ENCODE peak calls at places on chromosomes 7 and 10, in eight cellular contexts. H is IMR-90, W is CD14-positive monocyte, C is prostate gland, Y is AG04449, U is HepG2, N is epithelial cell of esophagus, P is GM12865. V is an unnamed sample.

GRCh38 chr7:23009303-23009702 is 4.6 kb downstream of the HYCC1 start:
- DNase-seq in P (no peak), U (no peak), N (no peak), H (no peak), W (no peak), Y (no peak), C (no peak), V (no peak)

GRCh38 chr10:17788646-17789045 is 20.5 kb upstream of the MRC1 start:
- DNase-seq in W (no peak), P (no peak), C (no peak), N (no peak), Y (no peak), H (no peak), U (no peak), V (no peak)

GRCh38 chr7:77396894-77397547 is 19.1 kb downstream of the GSAP start:
- DNase-seq in N (no peak), W (no peak), C (no peak), P (no peak), H (no peak), Y (no peak), U (no peak), V (no peak)

GRCh38 chr10:5291501-5292195 is 73.1 kb upstream of the UCN3 start:
- DNase-seq in U (peak; percentile 38), P (peak; percentile 68), W (peak; percentile 95), Y (peak; percentile 40), H (peak; percentile 79), N (peak; percentile 96), C (no peak), V (peak; percentile 96)

GRCh38 chr7:116704650-116705049 is 32.7 kb downstream of the MET start:
- DNase-seq in N (no peak), W (no peak), C (no peak), P (no peak), Y (no peak), U (no peak), H (no peak), V (no peak)

GRCh38 chr10:100986952-100987684 is at the start of the genes MRPL43 and TWNK:
- DNase-seq in P (peak; percentile 84), C (peak; percentile 77), Y (no peak), H (peak; percentile 64), N (peak; percentile 84), W (peak; percentile 84), U (peak; percentile 72), V (peak; percentile 75)

GRCh38 chr10:8311526-8312070 is 257.1 kb downstream of the GATA3 start:
- DNase-seq in N (no peak), W (no peak), P (no peak), C (no peak), H (no peak), U (no peak), Y (no peak), V (no peak)

GRCh38 chr10:35236739-35237138 is 99.6 kb upstream of the CCNY start:
- DNase-seq in N (peak; percentile 16), U (peak; percentile 25), H (peak; percentile 37), C (no peak), Y (no peak), W (no peak), P (no peak), V (no peak)

GRCh38 chr10:11178606-11179221 is 161.0 kb downstream of the CELF2 start:
- DNase-seq in U (no peak), N (no peak), W (peak; percentile 81), H (peak; percentile 61), Y (peak; percentile 52), P (peak; percentile 96), C (no peak), V (no peak)

GRCh38 chr10:13512564-13512963 is 16.2 kb downstream of the BEND7 start:
- DNase-seq in H (no peak), N (no peak), P (no peak), C (no peak), U (no peak), Y (no peak), W (no peak), V (no peak)

GRCh38 chr10:30759423-30759822 is 129.9 kb upstream of the LYZL2 start:
- DNase-seq in W (no peak), C (no peak), P (no peak), N (no peak), U (no peak), H (peak; percentile 84), Y (no peak), V (no peak)

GRCh38 chr7:153188161-153188560 is 428.6 kb downstream of the ACTR3B start:
- DNase-seq in P (no peak), C (no peak), H (no peak), Y (no peak), W (no peak), N (no peak), U (no peak), V (no peak)

GRCh38 chr10:88131561-88132139 is 268.2 kb downstream of the PTEN start:
- DNase-seq in P (no peak), C (peak; percentile 96), Y (no peak), N (peak; percentile 89), W (no peak), U (no peak), H (no peak), V (peak; percentile 93)

GRCh38 chr10:78656397-78656796 is 412.4 kb upstream of the ZMIZ1 start:
- DNase-seq in Y (no peak), N (no peak), P (no peak), W (no peak), H (no peak), C (no peak), U (no peak), V (no peak)

GRCh38 chr10:127444155-127444554 is 105.0 kb upstream of the NPS start:
- DNase-seq in N (no peak), P (no peak), H (no peak), U (no peak), W (no peak), C (no peak), Y (no peak), V (no peak)

GRCh38 chr10:128574616-128575210 is 448.5 kb upstream of the MKI67 start:
- DNase-seq in P (no peak), Y (no peak), U (no peak), N (no peak), H (no peak), C (no peak), W (no peak), V (no peak)

GRCh38 chr10:14648042-14648765 is 126.5 kb downstream of the FAM107B start:
- DNase-seq in W (peak; percentile 76), H (peak; percentile 65), Y (peak; percentile 4), C (peak; percentile 25), P (peak; percentile 99), U (no peak), N (no peak), V (peak; percentile 82)

GRCh38 chr7:80940539-80941205 is 21.8 kb upstream of the SEMA3C start:
- DNase-seq in W (no peak), P (no peak), H (peak; percentile 11), U (no peak), N (peak; percentile 75), C (no peak), Y (no peak), V (peak; percentile 77)

DNA sequence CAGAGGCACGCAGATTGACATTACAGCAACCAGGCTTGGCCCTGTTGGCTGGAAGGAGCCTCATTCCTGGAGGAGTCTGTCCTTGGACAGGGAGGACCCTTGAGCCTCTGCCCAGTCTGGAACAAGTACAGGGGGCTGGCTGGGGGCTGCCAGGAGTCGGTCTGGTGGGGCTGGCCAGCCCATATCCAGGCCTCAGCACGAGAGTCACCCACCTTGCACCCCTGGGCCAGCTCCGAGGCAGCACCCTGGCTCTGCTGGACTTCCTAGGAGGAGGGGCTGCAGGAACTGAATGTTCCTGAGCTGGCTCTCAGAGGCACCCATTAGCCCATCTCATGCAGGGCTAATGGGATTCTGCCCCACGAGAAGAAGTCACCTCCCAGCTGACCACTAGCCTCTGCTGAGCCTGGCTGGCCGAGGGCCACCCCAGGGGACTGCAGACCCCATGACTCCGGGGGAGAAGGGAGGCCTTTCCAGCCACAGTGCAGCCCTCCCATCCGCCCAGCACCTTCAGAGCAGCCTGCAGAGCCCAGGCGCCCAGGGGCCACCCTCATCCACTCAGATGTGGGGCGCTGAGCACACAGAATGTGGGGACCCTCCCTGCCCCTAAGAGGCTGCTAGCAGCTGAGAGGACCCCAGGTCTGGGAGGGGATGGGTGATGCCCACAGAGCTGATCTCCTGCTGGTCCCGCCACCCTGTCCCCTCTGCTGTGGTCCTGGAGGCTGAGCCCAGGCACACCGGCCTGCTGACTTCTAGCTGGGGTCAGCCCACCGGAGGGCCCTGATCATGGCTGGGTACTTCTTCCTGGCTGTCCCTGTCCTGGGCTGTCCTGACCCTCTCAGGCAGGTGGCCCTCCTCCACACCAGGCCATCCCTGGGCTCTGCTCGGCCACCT is 14.8 kb upstream of the INPP5A start:
- DNase-seq in N (no peak), H (no peak), P (no peak), U (no peak), C (no peak), W (peak; percentile 43), Y (no peak), V (no peak)
- TF ChIP-seq CTCF in N (no peak), H (no peak), P (no peak), U (no peak), C (no peak), W (no peak), Y (no peak), V (no peak)

DNA sequence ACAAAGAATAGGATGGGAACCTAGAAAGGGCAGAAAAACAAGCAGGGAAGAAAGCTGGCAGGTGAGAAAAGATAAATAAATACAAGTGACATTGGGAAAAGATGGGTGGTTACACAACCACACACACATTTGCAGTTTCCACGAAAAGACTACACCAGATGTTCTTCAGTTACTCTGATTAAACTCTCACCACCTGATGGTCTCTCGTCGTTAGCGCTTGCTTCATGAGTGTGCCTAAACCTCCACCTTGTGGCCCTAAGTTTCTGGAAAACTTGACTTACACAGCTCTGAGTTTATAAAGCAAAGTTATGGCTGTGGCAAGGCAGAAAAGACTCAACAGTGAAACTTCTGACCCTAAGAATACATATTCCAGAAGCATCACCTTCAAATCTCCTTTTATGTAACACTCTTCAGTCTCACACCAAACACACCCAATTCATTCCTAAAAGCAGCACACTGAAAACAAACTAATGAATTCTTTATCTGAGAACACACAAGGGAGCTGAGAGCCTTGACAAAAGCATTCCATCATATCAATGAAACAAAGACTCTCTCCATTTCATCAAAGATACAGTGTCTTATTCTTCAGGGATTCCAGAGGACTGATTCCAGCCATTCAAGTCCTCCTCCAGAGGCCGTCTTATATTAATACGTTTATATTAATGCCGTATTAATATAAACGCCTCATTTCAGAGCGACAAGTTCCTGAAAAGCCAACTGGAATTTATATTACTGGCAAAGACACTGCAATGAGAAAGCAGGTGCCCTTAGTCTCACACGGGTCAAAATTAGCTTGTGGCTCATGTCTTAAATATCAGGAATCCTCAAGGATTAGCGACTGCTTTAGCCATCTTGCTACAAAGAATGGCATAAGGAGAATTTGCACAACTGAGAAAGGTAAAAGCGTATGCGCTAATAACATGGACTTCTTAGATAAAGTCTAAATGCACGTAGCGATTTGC is 77.6 kb downstream of the RNF216 start:
- DNase-seq in N (no peak), Y (no peak), P (peak; percentile 55), C (no peak), W (no peak), U (no peak), H (no peak), V (no peak)
- TF ChIP-seq CTCF in N (no peak), Y (no peak), P (no peak), C (no peak), W (no peak), U (no peak), H (no peak), V (no peak)

GRCh38 chr10:52563361-52563760 is 209.2 kb downstream of the MBL2 start:
- DNase-seq in W (no peak), U (no peak), Y (no peak), N (peak; percentile 14), C (no peak), H (peak; percentile 11), P (no peak), V (no peak)
- TF ChIP-seq CTCF in W (no peak), U (no peak), Y (no peak), N (no peak), C (no peak), H (no peak), P (no peak), V (no peak)

GRCh38 chr7:7018290-7018689 is 164.1 kb upstream of the C1GALT1 start:
- DNase-seq in Y (no peak), W (no peak), C (no peak), P (no peak), H (no peak), U (no peak), N (no peak), V (peak; percentile 15)
- TF ChIP-seq CTCF in Y (no peak), W (no peak), C (no peak), P (no peak), H (no peak), U (no peak), N (no peak), V (no peak)